ENCODE peak calls at places on chromosome 17, in four cellular contexts. G, Y, S and Q are unnamed samples. For H3K27me3, the result is how much of the 10 kb centered on the place peaks cover.

GRCh38 chr17:72136692-72137550 is 16.1 kb downstream of the SOX9 start:
- DNase-seq in G (no peak), Y (no peak), S (no peak), Q (no peak)

GRCh38 chr17:18944646-18945045 is 7.3 kb upstream of the SLC5A10 start:
- DNase-seq in G (no peak), Y (no peak), S (no peak), Q (no peak)

GRCh38 chr17:81018044-81018802 is 16.7 kb upstream of the BAIAP2 start:
- DNase-seq in G (peak), Y (peak), S (no peak), Q (no peak)

GRCh38 chr17:64506576-64507417 is at the start of gene CEP95:
- DNase-seq in G (peak), Y (peak), S (peak), Q (peak)

GRCh38 chr17:42653179-42654124 is 5.6 kb upstream of the TUBG2 start:
- DNase-seq in G (peak), Y (peak), S (no peak), Q (no peak)

GRCh38 chr17:8692916-8693315 is 51.7 kb downstream of the CCDC42 start:
- DNase-seq in G (no peak), Y (no peak), S (no peak), Q (no peak)

GRCh38 chr17:34850023-34850422 is 111.2 kb downstream of the CCT6B start:
- DNase-seq in G (no peak), Y (no peak), S (no peak), Q (no peak)

GRCh38 chr17:81959362-81960129 is 1.4 kb downstream of the NOTUM start:
- DNase-seq in G (peak), Y (peak), S (no peak), Q (no peak)

GRCh38 chr17:15377200-15377599 is 35.8 kb upstream of the TEKT3 start:
- DNase-seq in G (no peak), Y (no peak), S (no peak), Q (no peak)

GRCh38 chr17:76523084-76524037 is 14.1 kb downstream of the CYGB start:
- DNase-seq in G (peak), Y (peak), S (peak), Q (no peak)

GRCh38 chr17:32693135-32693897 is 183.6 kb downstream of the MYO1D start:
- DNase-seq in G (no peak), Y (no peak), S (no peak), Q (no peak)

GRCh38 chr17:73998246-73999220 is 204.9 kb upstream of the RPL38 start:
- DNase-seq in G (peak), Y (peak), S (peak), Q (no peak)

GRCh38 chr17:64240261-64240740 is 22.8 kb downstream of the TEX2 start:
- DNase-seq in G (no peak), Y (no peak), S (no peak), Q (no peak)

GRCh38 chr17:37742762-37743611 is 1.9 kb downstream of the HNF1B start:
- DNase-seq in G (no peak), Y (no peak), S (no peak), Q (no peak)

GRCh38 chr17:61862105-61862574 is 1.2 kb downstream of the BRIP1 start:
- DNase-seq in G (no peak), Y (no peak), S (no peak), Q (peak)

GRCh38 chr17:59371426-59372099 is 40.1 kb downstream of the YPEL2 start:
- DNase-seq in G (peak), Y (peak), S (no peak), Q (no peak)

GRCh38 chr17:39261286-39261685 is 35.5 kb upstream of the STAC2 start:
- DNase-seq in G (no peak), Y (no peak), S (no peak), Q (no peak)

GRCh38 chr17:8016632-8017424 is 14.4 kb downstream of the GUCY2D start:
- DNase-seq in G (peak), Y (peak), S (no peak), Q (no peak)

GRCh38 chr17:14745122-14745521 is 444.2 kb downstream of the HS3ST3B1 start:
- DNase-seq in G (no peak), Y (no peak), S (no peak), Q (no peak)

GRCh38 chr17:19264277-19264676 is 27.1 kb downstream of the EPN2 start:
- DNase-seq in G (no peak), Y (no peak), S (no peak), Q (no peak)

GRCh38 chr17:28384281-28385036 is 13.0 kb downstream of the SARM1 start:
- DNase-seq in G (peak), Y (peak), S (no peak), Q (no peak)

GRCh38 chr17:83178533-83179201 is 99.3 kb downstream of the METRNL start:
- DNase-seq in G (no peak), Y (peak), S (no peak), Q (no peak)

GRCh38 chr17:81557276-81558114 is 5.3 kb upstream of the FAAP100 start:
- DNase-seq in G (no peak), Y (no peak), S (no peak), Q (no peak)

GRCh38 chr17:60154616-60155426 is 5.0 kb downstream of the CA4 start:
- DNase-seq in G (peak), Y (no peak), S (no peak), Q (no peak)

GRCh38 chr17:81566461-81567126 is 14.4 kb upstream of the FAAP100 start:
- DNase-seq in G (peak), Y (peak), S (no peak), Q (peak)

GRCh38 chr17:56441331-56441730 is 152.2 kb upstream of the NOG start:
- DNase-seq in G (no peak), Y (no peak), S (no peak), Q (peak)

GRCh38 chr17:81890447-81891302 is 711 bp downstream of the ALYREF start:
- DNase-seq in G (no peak), Y (no peak), S (no peak), Q (no peak)

GRCh38 chr17:45298546-45299285 is 18.1 kb downstream of the MAP3K14 start:
- DNase-seq in G (no peak), Y (no peak), S (no peak), Q (no peak)

GRCh38 chr17:47735536-47736011 is 2.5 kb downstream of the TBX21 start:
- DNase-seq in G (no peak), Y (no peak), S (no peak), Q (no peak)

GRCh38 chr17:30413109-30413508 is 34.4 kb downstream of the CPD start:
- DNase-seq in G (no peak), Y (no peak), S (no peak), Q (no peak)

GRCh38 chr17:9472094-9472493 is 103.5 kb downstream of the STX8 start:
- DNase-seq in G (no peak), Y (no peak), S (no peak), Q (no peak)

GRCh38 chr17:76527430-76528111 is 9.9 kb downstream of the CYGB start:
- DNase-seq in G (peak), Y (no peak), S (no peak), Q (peak)

GRCh38 chr17:62802531-62803205 is 5.4 kb downstream of the MARCHF10 start:
- DNase-seq in G (no peak), Y (no peak), S (no peak), Q (no peak)

GRCh38 chr17:44828919-44829557 is 1.0 kb downstream of the GJC1 start:
- DNase-seq in G (no peak), Y (no peak), S (no peak), Q (no peak)

GRCh38 chr17:67718325-67718941 is 697 bp downstream of the NOL11 start:
- DNase-seq in G (no peak), Y (peak), S (no peak), Q (no peak)

GRCh38 chr17:66165537-66166123 is 26.3 kb downstream of the CEP112 start:
- DNase-seq in G (no peak), Y (no peak), S (peak), Q (no peak)

GRCh38 chr17:43020789-43021738 is 1.1 kb downstream of the VAT1 start:
- DNase-seq in G (peak), Y (peak), S (peak), Q (no peak)

GRCh38 chr17:10875984-10876555 is 38.2 kb upstream of the PIRT start:
- DNase-seq in G (peak), Y (peak), S (peak), Q (no peak)

GRCh38 chr17:36188891-36189306 is 7.7 kb downstream of the CCL3L1 start:
- DNase-seq in G (no peak), Y (no peak), S (no peak), Q (no peak)

GRCh38 chr17:59367657-59368045 is 36.2 kb downstream of the YPEL2 start:
- DNase-seq in G (no peak), Y (no peak), S (no peak), Q (no peak)

GRCh38 chr17:78175643-78175981 is 7.2 kb downstream of the SYNGR2 start:
- DNase-seq in G (no peak), Y (no peak), S (no peak), Q (no peak)
- H3K4me3 ChIP-seq in G (peak), Y (no peak), S (no peak), Q (no peak)

GRCh38 chr17:48961516-48962233 is 6.7 kb downstream of the GIP start:
- DNase-seq in G (no peak), Y (no peak), S (no peak), Q (no peak)

DNA sequence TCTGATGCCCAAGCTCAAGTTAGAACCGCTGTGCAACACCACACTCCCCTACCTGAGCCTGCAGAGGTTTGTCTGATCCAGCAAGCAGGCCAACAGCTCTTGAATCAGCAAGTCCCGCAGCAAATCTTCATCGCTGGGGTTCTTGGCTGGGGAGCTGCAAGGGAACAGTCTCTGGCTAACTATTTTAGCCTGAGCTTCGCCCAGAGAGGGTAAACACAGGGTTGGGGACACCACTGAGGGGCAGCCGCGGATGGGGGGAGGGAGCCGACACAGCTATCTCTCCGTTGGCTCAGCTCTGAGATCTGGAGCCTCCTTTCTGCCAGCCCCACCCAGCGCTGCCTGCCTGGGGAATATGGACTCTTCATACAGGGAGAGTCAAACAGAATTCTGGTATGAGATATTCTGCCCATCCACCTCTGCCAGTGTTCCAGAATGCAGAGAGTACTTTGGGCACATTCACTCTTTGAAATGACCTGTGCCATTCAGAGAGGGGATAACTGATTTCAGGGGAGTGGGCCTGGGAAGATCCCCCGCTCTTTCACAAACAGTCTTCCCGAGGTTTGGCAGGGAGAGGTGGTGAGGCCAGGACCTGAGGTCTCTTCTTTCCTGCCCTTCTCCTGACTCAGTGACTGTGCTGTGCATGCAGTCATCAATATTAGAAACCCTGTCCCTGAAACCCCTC is 7.4 kb downstream of the GIP start:
- DNase-seq in G (no peak), Y (no peak), S (no peak), Q (no peak)
- TF ChIP-seq CTCF in G (no peak), Y (no peak), S (no peak), Q (no peak)

GRCh38 chr17:31674717-31675349 is 184.2 kb downstream of the COPRS start:
- DNase-seq in G (no peak), Y (no peak), S (no peak), Q (peak)
- H3K27me3 ChIP-seq in G (under half), Y (under half), S (under half), Q (under half)

GRCh38 chr17:29394761-29395160 is 4.6 kb downstream of the TAOK1 start:
- DNase-seq in G (no peak), Y (no peak), S (no peak), Q (no peak)
- H3K4me3 ChIP-seq in G (no peak), Y (no peak), S (no peak), Q (no peak)

GRCh38 chr17:17425005-17425404 is 51.8 kb upstream of the MED9 start:
- DNase-seq in G (no peak), Y (no peak), S (no peak), Q (no peak)
- TF ChIP-seq CTCF in G (no peak), Y (no peak), S (no peak), Q (no peak)

GRCh38 chr17:79404136-79404911 is 206.5 kb downstream of the RBFOX3 start:
- DNase-seq in G (no peak), Y (no peak), S (no peak), Q (no peak)
- H3K27me3 ChIP-seq in G (under half), Y (under half), S (under half), Q (half or more)

GRCh38 chr17:31489295-31490018 is 98.0 kb downstream of the RAB11FIP4 start:
- DNase-seq in G (peak), Y (peak), S (no peak), Q (no peak)

GRCh38 chr17:31488982-31489294 is 97.5 kb downstream of the RAB11FIP4 start:
- DNase-seq in G (no peak), Y (no peak), S (no peak), Q (no peak)

GRCh38 chr17:31490991-31491793 is 99.7 kb downstream of the RAB11FIP4 start:
- DNase-seq in G (peak), Y (peak), S (no peak), Q (no peak)

GRCh38 chr17:31488264-31488981 is 96.9 kb downstream of the RAB11FIP4 start:
- DNase-seq in G (peak), Y (peak), S (no peak), Q (no peak)

GRCh38 chr17:31490019-31490383 is 98.5 kb downstream of the RAB11FIP4 start:
- DNase-seq in G (peak), Y (peak), S (no peak), Q (no peak)
- H3K4me3 ChIP-seq in G (no peak), Y (no peak), S (no peak), Q (no peak)